ENCODE peak calls at places on chromosomes 6 and 20, in eight cellular contexts. W is HTR-8/SVneo; H is HEK293T; I is HFFc6; U is stimulated activated CD4-positive, alpha-beta T cell treated with anti-CD3 and anti-CD28 coated beads, Interleukin-1b, Interleukin-23, amount 100 ng/mL, for 1 hour; J is activated naive CD8-positive, alpha-beta T cell treated with anti-CD3 and anti-CD28 coated beads for 36 hours; T is stomach; S is stimulated activated CD8-positive, alpha-beta memory T cell treated with anti-CD3 and anti-CD28 coated beads, Interleukin-2, amount 100 ng/mL, for 1 hour. R is an unnamed sample.

GRCh38 chr20:41509801-41510200 is 108.4 kb downstream of the CHD6 start:
- DNase-seq in J (no peak), U (no peak), T (no peak), I (no peak), S (no peak), W (no peak), H (no peak), R (no peak)

GRCh38 chr6:91099501-91099900 is 512.6 kb upstream of the MAP3K7 start:
- DNase-seq in W (no peak), H (no peak), S (no peak), I (no peak), T (no peak), U (no peak), J (no peak), R (no peak)

GRCh38 chr6:159168536-159169192 is 536 bp upstream of the FNDC1 start:
- DNase-seq in I (no peak), S (no peak), J (no peak), H (peak), W (peak), U (no peak), T (peak), R (peak)

GRCh38 chr6:150207931-150208570 is 65.2 kb downstream of the PPP1R14C start:
- DNase-seq in W (no peak), H (no peak), U (no peak), J (no peak), T (no peak), S (no peak), I (no peak), R (no peak)

GRCh38 chr6:134331255-134331654 is 13.3 kb upstream of the SGK1 start:
- DNase-seq in T (no peak), U (no peak), S (no peak), W (no peak), J (no peak), H (no peak), I (no peak), R (no peak)

GRCh38 chr20:46689754-46690085 is 476 bp upstream of the TP53RK start:
- DNase-seq in J (no peak), W (no peak), T (no peak), I (no peak), H (no peak), U (no peak), S (no peak), R (no peak)

GRCh38 chr6:29653452-29654038 is 3.3 kb upstream of the MOG start:
- DNase-seq in T (peak), I (peak), U (peak), H (peak), J (no peak), S (peak), W (peak), R (peak)

GRCh38 chr20:3072530-3073250 is 1.3 kb downstream of the OXT start:
- DNase-seq in I (no peak), S (no peak), J (no peak), T (no peak), H (no peak), W (no peak), U (no peak), R (no peak)

GRCh38 chr6:75317503-75318206 is 33.1 kb upstream of the TMEM30A start:
- DNase-seq in U (no peak), J (no peak), S (no peak), W (peak), H (no peak), I (peak), T (no peak), R (no peak)

GRCh38 chr6:30979690-30980089 is 3.8 kb upstream of the MUC21 start:
- DNase-seq in H (no peak), T (no peak), S (no peak), I (no peak), J (no peak), W (no peak), U (no peak), R (no peak)

GRCh38 chr20:20731945-20732296 is 19.5 kb upstream of the RALGAPA2 start:
- DNase-seq in S (no peak), H (no peak), T (no peak), U (no peak), J (no peak), W (no peak), I (no peak), R (no peak)

GRCh38 chr20:36614781-36615557 is 9.4 kb downstream of the RAB5IF start:
- DNase-seq in U (no peak), J (no peak), S (no peak), I (no peak), T (no peak), H (no peak), W (no peak), R (no peak)

GRCh38 chr6:138926579-138926978 is 61.5 kb downstream of the REPS1 start:
- DNase-seq in S (no peak), H (no peak), J (no peak), I (no peak), W (no peak), T (no peak), U (no peak), R (no peak)

GRCh38 chr20:20273281-20273680 is 94.6 kb upstream of the INSM1 start:
- DNase-seq in W (no peak), I (no peak), T (no peak), U (no peak), S (no peak), J (no peak), H (no peak), R (no peak)